ENCODE peak calls at places on chromosomes 4 and X, in six cellular contexts. K, S, G, C, J and Z are unnamed samples.

GRCh38 chr4:10283761-10284160 is 167.2 kb upstream of the WDR1 start:
- DNase-seq in G (no peak), S (no peak), K (no peak), C (no peak), J (no peak), Z (no peak)

GRCh38 chr4:25031077-25031606 is 396 bp upstream of the LGI2 start:
- DNase-seq in K (no peak), G (no peak), J (peak), C (peak), S (no peak), Z (no peak)

GRCh38 chr4:5460106-5460801 is 248.1 kb downstream of the EVC2 start:
- DNase-seq in S (no peak), C (no peak), J (no peak), G (peak), K (no peak), Z (no peak)

GRCh38 chr4:7538518-7538917 is 103.8 kb upstream of the PSAPL1 start:
- DNase-seq in J (no peak), S (no peak), C (no peak), K (peak), G (no peak), Z (no peak)

GRCh38 chr4:15906024-15906443 is 32.5 kb downstream of the FGFBP1 start:
- DNase-seq in S (no peak), J (peak), K (peak), G (no peak), C (peak), Z (no peak)

GRCh38 chr4:3304831-3305609 is 12.2 kb downstream of the RGS12 start:
- DNase-seq in S (no peak), K (peak), C (peak), J (no peak), G (no peak), Z (peak)

GRCh38 chr4:7530932-7531639 is 96.4 kb upstream of the PSAPL1 start:
- DNase-seq in G (no peak), J (no peak), K (no peak), S (no peak), C (no peak), Z (no peak)

GRCh38 chr4:112855058-112855457 is 194.4 kb upstream of the ANK2 start:
- DNase-seq in G (no peak), S (no peak), K (no peak), C (no peak), J (no peak), Z (no peak)

GRCh38 chr4:37993806-37994205 is 33.6 kb downstream of the PTTG2 start:
- DNase-seq in G (no peak), J (peak), S (no peak), K (no peak), C (no peak), Z (no peak)

GRCh38 chr4:8330821-8331566 is 61.4 kb downstream of the HTRA3 start:
- DNase-seq in J (peak), G (no peak), S (no peak), C (no peak), K (peak), Z (no peak)

GRCh38 chr4:39977489-39978377 is at the start of gene PDS5A:
- DNase-seq in G (peak), J (peak), S (peak), K (peak), C (peak), Z (peak)
- TF ChIP-seq POLR2A in G (peak), J (peak), S (no peak), K (no peak), C (peak), Z (no peak)

GRCh38 chr4:154590329-154591006 is at the start of gene FGA:
- DNase-seq in K (no peak), G (no peak), J (no peak), C (no peak), S (no peak), Z (no peak)
- TF ChIP-seq POLR2A in K (no peak), G (no peak), J (no peak), C (no peak), S (no peak), Z (no peak)

GRCh38 chrX:49061916-49062315 is 3.1 kb downstream of the CCDC120 start:
- DNase-seq in K (no peak), J (no peak), S (no peak), C (peak), G (no peak), Z (no peak)

GRCh38 chrX:49061490-49061889 is 2.7 kb downstream of the CCDC120 start:
- DNase-seq in S (no peak), G (no peak), J (no peak), K (no peak), C (no peak), Z (no peak)

GRCh38 chrX:49058794-49059193 is at the start of gene CCDC120:
- DNase-seq in G (no peak), K (no peak), S (no peak), J (peak), C (no peak), Z (peak)

GRCh38 chrX:49060914-49061313 is 2.1 kb downstream of the CCDC120 start:
- DNase-seq in S (no peak), C (no peak), G (no peak), J (no peak), K (no peak), Z (no peak)

GRCh38 chrX:49059209-49060191 is 701 bp downstream of the CCDC120 start:
- DNase-seq in K (no peak), S (no peak), G (no peak), C (no peak), J (peak), Z (no peak)
- TF ChIP-seq POLR2A in K (no peak), S (peak), G (no peak), C (no peak), J (no peak), Z (no peak)

GRCh38 chrX:318068-318738 is 393 bp downstream of the GTPBP6 start:
- DNase-seq in K (peak), G (peak), C (peak), S (peak), J (peak), Z (peak)
- TF ChIP-seq POLR2A in K (no peak), G (no peak), C (peak), S (peak), J (peak), Z (peak)

GRCh38 chr4:152678841-152679240 is 956 bp downstream of the TMEM154 start:
- DNase-seq in C (no peak), G (no peak), J (no peak), K (no peak), S (no peak), Z (no peak)
- TF ChIP-seq POLR2A in C (no peak), G (no peak), J (no peak), K (no peak), S (no peak), Z (no peak)

GRCh38 chrX:30521440-30522182 is 56.0 kb downstream of the TASL start:
- DNase-seq in S (no peak), C (no peak), G (peak), J (no peak), K (no peak), Z (no peak)
- TF ChIP-seq POLR2A in S (no peak), C (no peak), G (no peak), J (no peak), K (no peak), Z (no peak)

DNA sequence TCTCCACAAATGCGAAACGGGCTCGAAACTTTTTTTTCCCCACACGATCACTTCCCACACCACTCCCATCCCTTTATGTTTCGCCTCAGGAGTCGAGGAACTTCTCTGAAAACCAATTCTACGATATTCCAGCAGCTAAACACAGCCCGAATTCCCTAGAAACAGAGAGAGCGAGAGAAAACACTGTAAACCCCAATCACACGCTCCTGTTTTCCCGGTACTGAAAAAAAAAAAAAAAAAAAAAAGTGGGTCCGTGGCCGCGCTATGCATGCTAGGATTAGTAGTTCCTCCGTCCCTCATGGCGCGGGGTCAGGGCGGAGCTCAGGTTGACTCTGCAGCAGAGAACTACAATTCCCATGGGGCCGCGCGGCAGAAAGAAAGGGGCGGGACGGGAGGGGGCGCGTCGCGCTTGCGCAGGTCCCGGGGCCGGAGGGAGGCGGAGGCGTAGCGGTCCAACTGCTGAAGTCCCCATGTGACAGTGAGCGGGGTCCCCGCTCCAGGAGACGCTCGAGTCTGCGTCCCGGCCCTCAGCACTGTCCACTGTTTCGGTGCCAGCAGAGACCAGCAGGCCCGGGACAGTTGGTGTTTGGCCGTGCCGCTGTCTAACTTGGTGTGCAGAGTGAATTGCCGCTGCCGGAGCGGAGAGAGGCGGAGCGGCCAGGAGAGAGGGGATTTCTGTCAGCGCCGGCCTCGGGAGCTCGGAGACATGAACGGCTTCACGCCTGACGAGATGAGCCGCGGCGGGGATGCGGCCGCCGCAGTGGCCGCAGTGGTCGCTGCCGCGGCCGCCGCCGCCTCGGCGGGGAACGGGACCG is at the start of gene SAP30:
- DNase-seq in J (peak), K (peak), C (peak), S (peak), G (peak), Z (peak)
- TF ChIP-seq POLR2A in J (peak), K (peak), C (peak), S (peak), G (peak), Z (peak)

GRCh38 chrX:13088155-13088485 is 43.7 kb upstream of the FAM9C start:
- DNase-seq in J (no peak), C (no peak), G (no peak), S (peak), K (no peak), Z (no peak)

GRCh38 chrX:13087322-13088154 is 43.1 kb upstream of the FAM9C start:
- DNase-seq in J (no peak), C (no peak), K (no peak), G (no peak), S (peak), Z (no peak)

GRCh38 chrX:13084611-13085010 is 40.2 kb upstream of the FAM9C start:
- DNase-seq in G (no peak), K (no peak), J (no peak), S (no peak), C (no peak), Z (no peak)

GRCh38 chrX:13086076-13086475 is 41.7 kb upstream of the FAM9C start:
- DNase-seq in S (no peak), C (no peak), G (no peak), J (no peak), K (no peak), Z (no peak)

DNA sequence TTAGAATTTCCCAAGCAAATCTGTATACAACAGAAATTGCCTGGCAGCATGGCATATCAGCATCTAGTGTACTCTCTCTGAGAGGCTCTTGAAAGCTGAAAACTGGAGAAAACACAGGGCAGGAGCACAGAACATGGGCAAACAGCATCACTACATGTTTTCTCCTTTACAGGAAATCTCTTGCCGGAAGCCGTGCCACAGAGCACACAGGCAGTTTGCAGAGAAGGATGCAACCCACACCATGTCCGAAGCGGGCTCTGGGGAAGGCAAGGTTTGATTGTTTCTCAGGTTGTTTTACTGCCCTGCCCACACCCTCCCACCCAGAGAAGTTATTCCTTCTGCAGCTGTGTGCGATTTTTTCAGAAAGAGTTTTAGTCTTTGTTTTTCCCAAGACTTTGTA is 41.1 kb upstream of the FAM9C start:
- DNase-seq in S (peak), G (no peak), K (no peak), C (no peak), J (no peak), Z (no peak)
- TF ChIP-seq POLR2A in S (no peak), G (no peak), K (no peak), C (no peak), J (no peak), Z (no peak)

GRCh38 chr4:76948441-76949292 is 885 bp upstream of the SEPTIN11 start:
- DNase-seq in S (peak), K (peak), G (peak), C (peak), J (peak), Z (peak)
- TF ChIP-seq POLR2A in S (peak), K (no peak), G (no peak), C (no peak), J (no peak), Z (no peak)

GRCh38 chrX:80766916-80767315 is 42.8 kb downstream of the BRWD3 start:
- DNase-seq in S (no peak), C (no peak), K (no peak), G (no peak), J (no peak), Z (no peak)
- TF ChIP-seq POLR2A in S (no peak), C (no peak), K (no peak), G (no peak), J (no peak), Z (no peak)